ENCODE peak calls at places on chromosomes 3 and 15, in five cellular contexts. N, Y, U, R and F are unnamed samples.

GRCh38 chr3:72155391-72156064 is 370.6 kb upstream of the PROK2 start:
- DNase-seq in Y (peak), U (peak), R (no peak), N (peak), F (peak)

GRCh38 chr3:164791263-164791662 is 287.0 kb downstream of the SI start:
- DNase-seq in U (peak), Y (no peak), N (no peak), R (no peak), F (no peak)

GRCh38 chr3:58471025-58471887 is 20.6 kb upstream of the KCTD6 start:
- DNase-seq in Y (no peak), R (no peak), N (peak), U (peak), F (peak)

GRCh38 chr15:72724028-72724427 is 38.0 kb downstream of the BBS4 start:
- DNase-seq in R (no peak), Y (no peak), U (peak), N (no peak), F (no peak)

GRCh38 chr3:187041362-187042061 is 97.8 kb downstream of the RPL39L start:
- DNase-seq in N (no peak), U (no peak), R (no peak), Y (no peak), F (no peak)

GRCh38 chr15:57256941-57257340 is 119.4 kb upstream of the CGNL1 start:
- DNase-seq in N (no peak), U (no peak), Y (no peak), R (no peak), F (no peak)

GRCh38 chr15:77226652-77227051 is 155.7 kb upstream of the TSPAN3 start:
- DNase-seq in N (no peak), Y (no peak), U (no peak), R (no peak), F (no peak)

GRCh38 chr3:151541184-151541583 is 80.3 kb upstream of the IGSF10 start:
- DNase-seq in Y (no peak), N (no peak), U (no peak), R (no peak), F (no peak)

GRCh38 chr3:42872718-42873117 is 3.0 kb downstream of the CYP8B1 start:
- DNase-seq in N (no peak), Y (no peak), U (peak), R (no peak), F (no peak)

GRCh38 chr3:182979719-182980191 is 583 bp downstream of the DCUN1D1 start:
- DNase-seq in R (peak), N (no peak), U (no peak), Y (peak), F (no peak)

GRCh38 chr3:172449468-172450149 is 1.4 kb upstream of the GHSR start:
- DNase-seq in Y (peak), U (peak), R (no peak), N (peak), F (no peak)

GRCh38 chr3:55296035-55296434 is 191.1 kb downstream of the WNT5A start:
- DNase-seq in R (no peak), N (peak), Y (no peak), U (peak), F (peak)

GRCh38 chr3:23114479-23114878 is 88.6 kb upstream of the UBE2E2 start:
- DNase-seq in R (no peak), N (no peak), U (no peak), Y (no peak), F (no peak)

GRCh38 chr3:39396690-39397089 is 9.8 kb upstream of the RPSA start:
- DNase-seq in R (no peak), N (no peak), Y (no peak), U (no peak), F (no peak)

GRCh38 chr3:45593708-45594601 is 596 bp upstream of the LIMD1 start:
- DNase-seq in R (no peak), U (peak), Y (peak), N (peak), F (no peak)

DNA sequence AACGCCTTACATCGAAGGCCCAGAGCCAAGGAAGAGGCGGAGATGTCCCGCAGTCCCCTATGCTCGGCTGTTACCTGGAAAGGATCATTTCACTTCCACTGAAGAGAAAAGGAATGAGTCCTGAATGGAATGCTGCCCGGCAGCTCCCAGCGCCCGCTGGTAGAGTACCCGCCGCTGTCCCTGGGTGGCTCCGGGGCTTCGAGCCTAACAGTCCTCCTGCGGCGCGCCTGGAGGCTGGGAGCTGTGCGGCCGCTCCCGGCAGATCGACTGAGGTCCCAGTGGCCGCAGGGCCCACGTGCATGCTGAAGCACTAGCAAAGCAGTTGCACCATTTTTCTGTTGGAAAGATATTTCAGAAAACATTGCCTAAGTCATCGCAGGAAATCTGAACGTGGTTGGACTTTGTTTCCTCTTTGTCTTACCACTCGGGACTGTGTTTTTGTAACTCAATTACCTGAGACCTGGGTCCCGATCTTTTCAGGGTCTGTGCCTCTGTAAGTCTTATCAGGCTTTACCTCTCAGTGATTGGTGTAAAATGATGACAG is 984 bp downstream of the RNU6-1 start:
- DNase-seq in Y (no peak), N (peak), R (peak), U (no peak), F (no peak)
- TF ChIP-seq CTCF in Y (no peak), N (no peak), R (peak), U (no peak), F (no peak)

GRCh38 chr15:31435256-31435781 is 108.7 kb downstream of the KLF13 start:
- DNase-seq in R (peak), Y (peak), N (peak), U (peak), F (peak)
- H3K4me3 ChIP-seq in R (peak), Y (no peak), N (peak), U (peak), F (no peak)

GRCh38 chr3:134300520-134300919 is 49.9 kb upstream of the RYK start:
- DNase-seq in Y (no peak), U (no peak), N (no peak), R (no peak), F (no peak)
- TF ChIP-seq CTCF in Y (no peak), U (peak), N (peak), R (no peak), F (peak)

DNA sequence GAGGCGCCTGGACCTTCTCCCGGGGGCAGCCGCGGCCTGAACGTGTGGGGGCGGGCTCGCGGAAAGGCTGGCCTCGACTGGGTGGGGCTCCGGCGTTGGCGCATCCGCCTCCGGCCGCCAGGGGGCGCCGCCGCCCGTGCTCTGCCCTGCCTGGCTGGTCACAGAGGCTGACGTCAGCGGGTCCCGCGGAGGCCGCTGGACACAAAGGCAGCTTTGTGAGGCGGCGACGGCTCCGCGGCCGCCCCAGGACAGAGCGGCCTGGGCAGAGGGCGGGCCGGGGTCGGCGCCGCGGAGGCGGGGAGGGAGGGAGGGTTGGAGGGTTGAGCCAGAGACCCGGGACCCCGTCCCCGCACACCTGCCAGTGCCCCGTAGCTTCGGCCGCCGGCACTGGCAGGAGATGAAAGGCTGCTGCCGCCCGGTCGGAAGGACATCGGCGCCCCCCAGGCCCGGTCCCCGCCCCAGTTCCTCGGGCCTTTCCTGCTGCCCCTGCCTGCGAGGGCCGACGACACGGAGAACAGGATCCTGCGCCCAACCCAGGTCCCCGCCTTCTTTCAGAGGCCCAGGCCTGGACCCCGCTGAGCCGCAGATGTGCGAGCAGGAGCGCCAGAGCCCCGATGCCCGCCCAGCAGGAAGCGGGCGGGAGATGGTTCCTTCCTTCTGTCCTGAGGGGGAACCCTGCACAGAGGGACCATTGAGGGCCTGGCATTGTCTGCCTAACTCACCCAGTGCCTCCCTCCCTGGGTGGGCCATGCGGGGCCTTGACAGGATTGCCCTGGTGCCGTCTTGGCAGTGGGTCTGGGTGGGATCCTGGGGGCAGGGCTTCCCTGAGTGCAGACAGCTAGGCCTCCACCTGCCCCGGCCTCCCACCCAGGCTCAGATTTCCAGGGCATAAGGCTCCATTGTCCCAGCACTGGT is 8.7 kb upstream of the SEMA3B start:
- DNase-seq in N (peak), R (peak), U (peak), Y (peak), F (no peak)
- H3K4me3 ChIP-seq in N (peak), R (peak), U (peak), Y (peak), F (peak)

GRCh38 chr3:66986406-66986805 is 11.7 kb upstream of the KBTBD8 start:
- DNase-seq in N (no peak), Y (no peak), U (no peak), R (no peak), F (no peak)

GRCh38 chr3:66985336-66985920 is 12.7 kb upstream of the KBTBD8 start:
- DNase-seq in R (no peak), N (peak), Y (no peak), U (peak), F (no peak)

DNA sequence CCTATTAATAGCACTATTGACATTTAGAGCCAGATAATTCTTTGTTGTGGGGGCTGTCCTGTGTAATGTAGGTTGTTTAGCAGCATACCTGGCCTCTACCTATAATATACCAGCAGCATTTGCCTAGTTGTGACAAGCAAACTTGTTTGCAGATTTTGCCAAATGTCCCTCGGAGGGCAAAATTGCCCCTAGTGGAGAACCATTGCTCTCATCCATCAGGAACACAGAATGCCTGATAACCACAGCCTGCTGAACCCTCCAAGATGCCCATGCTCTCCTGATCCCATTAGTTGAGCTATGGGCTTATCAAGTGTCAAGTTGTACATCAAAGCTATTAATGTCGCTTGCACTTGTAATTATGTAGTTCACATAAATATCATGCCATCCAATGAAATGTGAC is 15.0 kb upstream of the KBTBD8 start:
- DNase-seq in Y (no peak), R (no peak), U (no peak), N (no peak), F (no peak)
- TF ChIP-seq CTCF in Y (no peak), R (no peak), U (no peak), N (no peak), F (no peak)

GRCh38 chr15:88622605-88622975 is 1.4 kb downstream of the AEN start:
- DNase-seq in Y (no peak), U (no peak), N (no peak), R (no peak), F (no peak)
- H3K4me3 ChIP-seq in Y (no peak), U (peak), N (peak), R (no peak), F (peak)